ENCODE peak calls at places on chromosomes 2 and 18, in six cellular contexts. D is GM12891, G is HepG2, E is GM12892, M is SK-N-SH, V is GM12878. B is an unnamed sample.

GRCh38 chr2:152466925-152467676 is 132.1 kb downstream of the FMNL2 start:
- DNase-seq in D (peak; percentile 30), G (no peak), E (peak; percentile 24), M (no peak), V (peak; percentile 74), B (no peak)

GRCh38 chr2:19072161-19072560 is 286.3 kb downstream of the OSR1 start:
- DNase-seq in D (no peak), G (no peak), E (no peak), M (no peak), V (no peak), B (no peak)

GRCh38 chr2:75552222-75552621 is 8.5 kb downstream of the EVA1A start:
- DNase-seq in D (no peak), G (no peak), E (no peak), M (no peak), V (no peak), B (no peak)

GRCh38 chr18:78238404-78239089 is 741.1 kb upstream of the SALL3 start:
- DNase-seq in D (no peak), G (no peak), E (no peak), M (no peak), V (no peak), B (no peak)

GRCh38 chr2:197269815-197270214 is 40.8 kb downstream of the ANKRD44 start:
- DNase-seq in D (no peak), G (no peak), E (no peak), M (no peak), V (no peak), B (no peak)

GRCh38 chr2:140876015-140876414 is 1254.8 kb downstream of the LRP1B start:
- DNase-seq in D (no peak), G (no peak), E (no peak), M (no peak), V (no peak), B (no peak)

GRCh38 chr2:203869610-203870042 is 2.1 kb downstream of the CTLA4 start:
- DNase-seq in D (no peak), G (no peak), E (no peak), M (no peak), V (no peak), B (no peak)

GRCh38 chr2:120395221-120395620 is 49.3 kb downstream of the INHBB start:
- DNase-seq in D (no peak), G (no peak), E (no peak), M (no peak), V (no peak), B (no peak)

GRCh38 chr18:79317718-79318117 is 78.0 kb upstream of the NFATC1 start:
- DNase-seq in D (no peak), G (no peak), E (no peak), M (no peak), V (no peak), B (no peak)

GRCh38 chr18:59660976-59661743 is 36.1 kb downstream of the CCBE1 start:
- DNase-seq in D (no peak), G (no peak), E (no peak), M (no peak), V (no peak), B (no peak)

GRCh38 chr2:123715467-123715982 is 309.6 kb upstream of the CNTNAP5 start:
- DNase-seq in D (no peak), G (no peak), E (no peak), M (no peak), V (no peak), B (no peak)

GRCh38 chr18:49618741-49619392 is 57.0 kb downstream of the LIPG start:
- DNase-seq in D (no peak), G (no peak), E (no peak), M (no peak), V (no peak), B (no peak)

GRCh38 chr2:177721815-177722552 is 329.4 kb downstream of the AGPS start:
- DNase-seq in D (no peak), G (no peak), E (no peak), M (no peak), V (no peak), B (no peak)

GRCh38 chr2:133884739-133885381 is 316.6 kb upstream of the NCKAP5 start:
- DNase-seq in D (no peak), G (peak; percentile 14), E (no peak), M (peak; percentile 20), V (no peak), B (no peak)

GRCh38 chr18:23398401-23398800 is 54.7 kb upstream of the RIOK3 start:
- DNase-seq in D (no peak), G (no peak), E (no peak), M (no peak), V (no peak), B (no peak)

GRCh38 chr2:127157651-127158460 is 50.9 kb upstream of the BIN1 start:
- DNase-seq in D (no peak), G (peak; percentile 20), E (no peak), M (peak; percentile 83), V (no peak), B (peak; percentile 41)

GRCh38 chr2:223873672-223874071 is 36.3 kb upstream of the AP1S3 start:
- DNase-seq in D (no peak), G (no peak), E (no peak), M (no peak), V (no peak), B (no peak)

GRCh38 chr2:215431778-215432758 is 3.8 kb downstream of the FN1 start:
- DNase-seq in D (no peak), G (no peak), E (no peak), M (no peak), V (no peak), B (no peak)

GRCh38 chr2:142878061-142878741 is 737 bp downstream of the KYNU start:
- DNase-seq in D (no peak), G (peak; percentile 54), E (no peak), M (no peak), V (no peak), B (no peak)

GRCh38 chr2:20635698-20636584 is 15.0 kb downstream of the HS1BP3 start:
- DNase-seq in D (peak; percentile 87), G (peak; percentile 74), E (peak; percentile 77), M (peak; percentile 98), V (no peak), B (peak; percentile 84)

GRCh38 chr2:45889053-45889452 is 237.6 kb downstream of the PRKCE start:
- DNase-seq in D (peak; percentile 35), G (no peak), E (peak; percentile 38), M (no peak), V (peak; percentile 73), B (peak; percentile 36)

GRCh38 chr2:49152824-49153223 is 1.5 kb downstream of the FSHR start:
- DNase-seq in D (no peak), G (no peak), E (no peak), M (no peak), V (no peak), B (no peak)

GRCh38 chr2:132274000-132274399 is 112.2 kb upstream of the ANKRD30BL start:
- DNase-seq in D (no peak), G (no peak), E (no peak), M (no peak), V (no peak), B (no peak)

GRCh38 chr2:130728549-130729310 is at the start of gene GPR148:
- DNase-seq in D (no peak), G (no peak), E (no peak), M (no peak), V (no peak), B (no peak)

GRCh38 chr2:136238552-136239346 is 120.8 kb upstream of the CXCR4 start:
- DNase-seq in D (no peak), G (no peak), E (no peak), M (no peak), V (peak; percentile 78), B (no peak)

GRCh38 chr18:1498216-1498615 is 593.5 kb downstream of the ADCYAP1 start:
- DNase-seq in D (no peak), G (no peak), E (no peak), M (no peak), V (no peak), B (no peak)

GRCh38 chr2:28134262-28134812 is 243.8 kb downstream of the BABAM2 start:
- DNase-seq in D (no peak), G (no peak), E (no peak), M (no peak), V (no peak), B (no peak)
- TF ChIP-seq TAF1 in D (no peak), G (no peak), E (no peak), M (no peak), V (no peak), B (no peak)

DNA sequence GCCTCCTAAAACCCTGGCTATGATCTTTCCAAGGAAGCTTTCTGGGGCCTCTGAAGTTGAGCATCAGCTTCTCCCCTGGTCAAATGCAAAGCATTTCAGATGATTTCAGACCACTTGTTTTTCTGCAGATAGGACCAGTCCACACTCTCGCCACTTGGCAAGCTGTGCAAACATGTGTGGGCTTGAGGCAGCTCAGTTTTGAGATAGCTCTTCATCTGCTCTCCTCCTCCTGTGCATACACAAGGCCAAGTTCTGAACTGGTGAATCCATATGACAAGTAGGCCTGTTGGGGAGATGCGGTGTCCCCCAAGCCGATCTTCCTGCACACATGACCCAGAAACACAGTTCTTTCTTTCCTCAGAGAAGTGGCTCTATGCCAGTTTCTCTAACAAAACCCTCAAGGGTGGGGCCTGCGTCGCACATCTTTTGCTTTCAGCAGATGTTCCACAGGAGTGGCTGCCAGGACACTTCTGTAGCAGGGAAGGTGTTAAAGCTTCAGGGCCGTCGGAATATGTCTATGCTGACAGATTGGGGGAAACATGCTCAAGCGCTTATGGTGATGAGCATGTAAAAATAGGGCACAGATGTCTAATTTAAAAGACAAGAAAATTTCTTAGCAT is 1055.8 kb upstream of the KLHL29 start:
- DNase-seq in D (no peak), G (no peak), E (no peak), M (no peak), V (no peak), B (no peak)
- TF ChIP-seq TAF1 in D (no peak), G (no peak), E (no peak), M (no peak), V (no peak), B (no peak)

DNA sequence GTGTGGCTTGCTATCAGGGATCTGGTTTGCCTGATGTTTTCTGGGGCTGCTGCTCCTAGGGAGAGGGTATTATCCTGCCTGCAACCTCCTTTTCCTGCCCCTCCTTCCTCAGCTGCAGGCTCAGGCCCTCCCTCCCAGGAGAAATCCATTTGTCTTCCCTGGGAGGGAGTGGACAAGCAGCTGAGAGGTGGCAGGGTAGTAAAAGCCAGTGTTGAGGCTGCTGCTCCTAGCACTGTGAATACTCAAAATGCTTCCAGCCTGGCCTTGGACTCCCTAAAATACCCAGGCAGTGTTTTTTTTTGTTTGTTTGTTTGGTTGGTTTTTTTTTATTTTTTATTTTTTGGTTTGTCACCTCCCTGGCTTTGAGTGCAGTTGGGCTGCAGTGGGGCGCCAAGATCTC is 13.5 kb downstream of the HOXD3 start:
- DNase-seq in D (no peak), G (no peak), E (no peak), M (no peak), V (no peak), B (no peak)
- TF ChIP-seq TAF1 in D (no peak), G (no peak), E (no peak), M (no peak), V (no peak), B (no peak)

DNA sequence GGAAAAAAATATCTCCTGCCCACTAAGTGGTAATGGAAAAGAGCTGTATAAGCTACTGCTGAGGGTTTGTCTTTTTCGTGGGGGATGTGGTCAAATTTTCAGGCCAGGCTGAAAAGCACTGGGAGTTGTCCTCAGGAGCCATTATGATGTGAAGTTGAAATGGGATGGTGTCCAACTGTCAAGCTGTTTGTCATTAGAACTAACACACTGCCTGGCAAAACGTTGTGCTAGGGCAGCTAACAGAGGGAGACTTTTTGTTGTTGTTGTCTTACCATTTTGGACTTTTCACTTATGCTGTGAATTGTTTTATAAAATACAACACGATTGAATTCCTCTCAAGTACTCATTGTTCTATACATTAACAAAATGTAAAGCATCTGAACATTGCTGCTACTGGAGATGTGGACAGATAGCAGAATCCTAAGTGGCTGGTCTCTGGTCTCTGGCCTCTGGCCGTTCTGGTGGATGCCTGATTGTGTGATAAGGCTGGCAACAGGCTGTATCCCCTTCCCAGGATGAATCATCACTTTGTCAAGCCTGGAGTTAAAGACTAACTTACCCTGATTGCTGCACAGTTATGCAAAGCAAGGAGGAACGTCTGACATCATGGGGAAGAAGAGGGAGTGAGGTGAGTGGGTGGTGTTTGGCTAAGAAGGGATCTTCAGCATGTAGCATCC is 2.3 kb downstream of the MYO1B start:
- DNase-seq in D (no peak), G (peak; percentile 98), E (no peak), M (peak; percentile 75), V (no peak), B (no peak)
- TF ChIP-seq TAF1 in D (no peak), G (peak; percentile 51), E (no peak), M (no peak), V (no peak), B (no peak)